ENCODE peak calls at places on chromosomes 4 and X, in nine cellular contexts. V is IMR-90, I is ovary, H is uterus, S is heart left ventricle, K is tibial nerve, B is H1, D is adrenal gland, F is breast epithelium. Q is an unnamed sample.

GRCh38 chr4:122666527-122667245 is 45.8 kb upstream of the IL21 start:
- DNase-seq in V (peak), B (no peak), K (no peak), S (no peak), H (no peak), I (no peak), F (no peak), D (no peak), Q (no peak)

GRCh38 chrX:153782324-153782723 is 1.5 kb downstream of the SRPK3 start:
- DNase-seq in D (no peak), F (no peak), S (no peak), I (no peak), V (no peak), B (no peak), K (no peak), H (no peak), Q (peak)

GRCh38 chrX:10971176-10971575 is 140.0 kb upstream of the HCCS start:
- DNase-seq in F (no peak), S (no peak), K (no peak), H (no peak), D (no peak), B (no peak), I (no peak), V (no peak), Q (no peak)

GRCh38 chr4:98747659-98748091 is 89.3 kb upstream of the TSPAN5 start:
- DNase-seq in K (no peak), H (no peak), V (no peak), D (no peak), S (no peak), I (no peak), F (no peak), B (no peak), Q (no peak)

GRCh38 chrX:130171446-130172126 is at the start of gene RAB33A:
- DNase-seq in H (no peak), V (no peak), S (peak), F (no peak), I (peak), B (peak), D (peak), K (no peak), Q (peak)

GRCh38 chrX:8647176-8647575 is 84.8 kb downstream of the ANOS1 start:
- DNase-seq in B (no peak), K (no peak), F (no peak), I (no peak), V (no peak), D (no peak), H (no peak), S (no peak), Q (peak)

GRCh38 chr4:70575964-70576363 is 16.1 kb upstream of the AMBN start:
- DNase-seq in S (no peak), B (no peak), F (no peak), I (no peak), K (no peak), H (no peak), V (no peak), D (no peak), Q (no peak)

GRCh38 chr4:24897639-24898038 is 15.2 kb downstream of the CCDC149 start:
- DNase-seq in S (no peak), I (no peak), K (no peak), V (no peak), F (no peak), B (no peak), H (no peak), D (no peak), Q (no peak)

GRCh38 chr4:61202100-61202637 is 2.0 kb downstream of the ADGRL3 start:
- DNase-seq in S (no peak), B (peak), I (peak), V (no peak), D (no peak), F (no peak), K (no peak), H (no peak), Q (no peak)

GRCh38 chr4:144969793-144970192 is 128.2 kb downstream of the ANAPC10 start:
- DNase-seq in V (no peak), S (no peak), F (no peak), B (no peak), H (no peak), D (no peak), K (no peak), I (no peak), Q (no peak)

GRCh38 chrX:97060019-97060418 is 176.3 kb downstream of the RPA4 start:
- DNase-seq in H (no peak), F (no peak), I (no peak), V (no peak), K (no peak), S (no peak), D (no peak), B (peak), Q (no peak)

GRCh38 chr4:36394352-36394903 is 113.0 kb downstream of the DTHD1 start:
- DNase-seq in K (no peak), I (no peak), H (no peak), F (no peak), S (no peak), D (no peak), B (no peak), V (no peak), Q (no peak)

GRCh38 chr4:89492476-89493110 is 185.0 kb upstream of the GPRIN3 start:
- DNase-seq in I (no peak), H (no peak), S (no peak), B (no peak), F (no peak), K (no peak), D (no peak), V (peak), Q (no peak)

GRCh38 chrX:27591938-27592337 is 1.8 kb downstream of the DCAF8L2 start:
- DNase-seq in I (no peak), F (no peak), H (no peak), S (no peak), K (no peak), D (no peak), B (no peak), V (no peak), Q (no peak)

GRCh38 chr4:184953971-184954370 is 64.3 kb upstream of the HELT start:
- DNase-seq in B (no peak), H (no peak), S (no peak), V (no peak), K (no peak), F (no peak), I (no peak), D (no peak), Q (no peak)

GRCh38 chr4:182704903-182705302 is 212.3 kb downstream of the DCTD start:
- DNase-seq in V (no peak), K (no peak), H (no peak), B (no peak), S (no peak), I (no peak), D (no peak), F (no peak), Q (no peak)

GRCh38 chr4:164224871-164225270 is 529.1 kb upstream of the SMIM31 start:
- DNase-seq in V (no peak), F (no peak), S (no peak), D (no peak), K (no peak), H (no peak), I (no peak), B (no peak), Q (no peak)

GRCh38 chr4:137648531-137648930 is 116.2 kb upstream of the PCDH18 start:
- DNase-seq in V (no peak), S (no peak), I (no peak), D (no peak), H (no peak), B (no peak), K (no peak), F (no peak), Q (no peak)

GRCh38 chrX:123648028-123648810 is 84.6 kb downstream of the THOC2 start:
- DNase-seq in B (peak), H (no peak), K (no peak), D (no peak), S (no peak), I (no peak), V (peak), F (no peak), Q (no peak)

GRCh38 chrX:19649227-19650009 is 134.1 kb upstream of the MAP3K15 start:
- DNase-seq in V (peak), B (no peak), I (no peak), H (no peak), S (no peak), D (no peak), F (no peak), K (no peak), Q (no peak)

GRCh38 chr4:186733778-186734177 is 10.1 kb upstream of the FAT1 start:
- DNase-seq in B (no peak), I (no peak), D (no peak), S (no peak), V (no peak), K (no peak), H (no peak), F (no peak), Q (no peak)

GRCh38 chrX:22059800-22060199 is 27.7 kb downstream of the PHEX start:
- DNase-seq in I (no peak), D (no peak), H (no peak), V (no peak), K (no peak), S (no peak), B (no peak), F (no peak), Q (no peak)

GRCh38 chrX:19389217-19389616 is 45.5 kb downstream of the PDHA1 start:
- DNase-seq in I (no peak), D (no peak), H (no peak), S (no peak), F (no peak), K (no peak), B (no peak), V (no peak), Q (peak)

GRCh38 chr4:96983830-96984229 is 1143.9 kb downstream of the PDHA2 start:
- DNase-seq in H (no peak), S (no peak), V (no peak), B (no peak), D (no peak), F (no peak), I (no peak), K (no peak), Q (no peak)

GRCh38 chr4:145954924-145955339 is 16.3 kb upstream of the ZNF827 start:
- DNase-seq in S (no peak), I (no peak), D (no peak), H (no peak), B (no peak), K (no peak), F (no peak), V (peak), Q (peak)

GRCh38 chrX:120797201-120797938 is 78.3 kb downstream of the CT47B1 start:
- DNase-seq in K (no peak), F (no peak), H (no peak), B (no peak), V (no peak), S (no peak), I (no peak), D (no peak), Q (no peak)

GRCh38 chr4:74335341-74336019 is 27.2 kb downstream of the EPGN start:
- DNase-seq in D (no peak), K (no peak), V (no peak), B (no peak), S (no peak), H (no peak), I (no peak), F (no peak), Q (no peak)

GRCh38 chr4:94459462-94460161 is 7.9 kb downstream of the PDLIM5 start:
- DNase-seq in H (no peak), I (no peak), K (no peak), D (no peak), F (no peak), V (no peak), S (no peak), B (no peak), Q (no peak)

GRCh38 chr4:2258091-2259035 is 3.5 kb downstream of the MXD4 start:
- DNase-seq in S (peak), V (no peak), I (peak), K (peak), D (peak), H (no peak), F (peak), B (no peak), Q (no peak)

GRCh38 chr4:182207806-182208483 is 35.3 kb upstream of the TENM3 start:
- DNase-seq in B (no peak), F (no peak), I (no peak), V (peak), S (no peak), D (no peak), H (peak), K (no peak), Q (no peak)

GRCh38 chr4:123102897-123103489 is 180.6 kb upstream of the NUDT6 start:
- DNase-seq in V (peak), I (no peak), K (no peak), D (no peak), H (no peak), F (no peak), S (no peak), B (no peak), Q (peak)

GRCh38 chrX:39766085-39766726 is 331.6 kb downstream of the BCOR start:
- DNase-seq in K (no peak), F (no peak), B (no peak), V (no peak), H (no peak), D (no peak), S (no peak), I (no peak), Q (no peak)

GRCh38 chrX:119238557-119238956 is 2.5 kb downstream of the PGRMC1 start:
- DNase-seq in I (no peak), B (no peak), S (no peak), H (no peak), V (peak), K (no peak), D (no peak), F (no peak), Q (no peak)

GRCh38 chr4:124939908-124940307 is 227.4 kb upstream of the ANKRD50 start:
- DNase-seq in S (no peak), I (no peak), B (no peak), H (no peak), V (no peak), K (no peak), D (no peak), F (no peak), Q (no peak)

GRCh38 chr4:61373901-61374611 is 173.9 kb downstream of the ADGRL3 start:
- DNase-seq in I (no peak), B (no peak), H (no peak), D (no peak), F (no peak), K (no peak), V (peak), S (no peak), Q (no peak)

GRCh38 chr4:184039963-184040383 is 134.9 kb downstream of the STOX2 start:
- DNase-seq in S (peak), H (no peak), D (no peak), I (peak), B (peak), V (no peak), F (no peak), K (no peak), Q (peak)

DNA sequence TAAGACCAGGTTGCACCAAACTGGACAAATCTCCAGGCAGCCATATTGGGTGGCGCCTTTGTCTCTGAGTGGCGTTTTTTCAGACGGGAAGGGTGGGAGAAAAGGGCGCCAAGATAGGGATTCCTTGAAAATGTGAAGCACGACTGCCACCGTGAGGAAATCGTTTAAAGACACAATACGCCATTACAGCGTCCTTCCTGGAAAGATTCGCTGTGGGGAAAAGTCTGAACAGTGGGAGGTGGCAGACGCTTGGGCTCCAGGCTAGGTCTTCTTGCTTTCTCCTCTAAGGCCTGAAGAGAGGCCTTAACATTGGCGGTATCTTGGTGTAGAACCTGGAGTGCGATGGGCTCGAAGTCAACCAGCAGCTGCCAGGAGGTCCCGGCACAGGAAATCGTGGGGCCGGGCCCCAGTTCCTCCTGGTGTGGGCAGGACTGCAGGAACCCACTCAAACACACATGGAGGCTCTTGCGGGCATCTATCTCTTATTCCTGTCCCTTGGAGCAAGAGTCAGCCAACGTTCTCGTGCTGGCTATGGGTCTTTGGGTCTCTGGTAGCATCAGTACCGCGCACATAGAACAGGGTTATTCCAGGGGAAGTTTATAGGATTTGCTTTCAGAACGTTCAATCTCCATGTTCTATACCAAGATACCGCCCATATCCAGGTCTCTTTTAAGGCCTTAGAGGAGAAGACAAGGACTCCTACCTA is 208.8 kb downstream of the OR13H1 start:
- DNase-seq in K (no peak), H (peak), F (no peak), D (no peak), I (peak), V (peak), S (no peak), B (no peak), Q (no peak)
- TF ChIP-seq CTCF in K (no peak), H (peak), F (no peak), D (no peak), I (no peak), V (peak), S (peak), B (no peak), Q (no peak)

DNA sequence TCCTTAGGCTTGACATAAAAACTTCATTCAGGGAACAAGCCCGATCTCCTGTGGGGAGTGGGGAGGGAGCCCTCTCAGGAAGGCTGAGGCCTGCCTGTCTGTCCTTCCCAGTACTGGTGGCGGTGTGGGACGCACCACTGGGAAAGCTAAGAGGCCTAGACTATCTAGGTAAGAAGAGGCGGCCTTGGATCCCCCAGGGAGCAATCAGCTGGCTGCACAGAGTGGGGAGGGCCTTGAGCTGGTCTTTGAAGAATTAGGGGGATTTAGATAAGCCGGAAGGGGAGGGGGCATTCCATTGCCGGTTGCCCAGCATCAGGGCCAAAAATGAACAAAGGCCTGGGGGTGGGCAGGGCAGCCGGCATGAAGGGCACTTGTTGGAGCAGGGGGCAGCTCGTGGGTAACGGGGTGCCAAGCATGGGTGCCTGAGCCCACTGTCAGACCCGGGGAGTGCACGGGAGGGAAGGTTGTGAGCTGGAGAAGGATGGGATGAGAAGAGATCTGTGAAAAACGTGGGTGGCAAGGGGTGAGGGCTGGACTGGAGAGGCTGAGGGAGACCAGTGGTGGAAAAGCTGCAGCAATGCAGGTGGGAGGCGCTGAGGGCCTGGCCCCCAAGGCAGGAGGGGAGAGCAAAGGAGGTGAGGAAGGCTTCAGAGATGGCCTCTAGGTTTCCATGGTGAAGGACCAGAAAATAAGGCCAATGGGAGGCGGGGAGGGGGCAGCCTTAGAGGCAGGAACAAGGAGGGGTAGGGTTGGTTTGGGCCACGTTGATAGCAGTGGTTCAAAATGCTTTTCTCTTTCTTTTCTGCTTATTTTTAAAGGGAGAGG is 8.5 kb downstream of the KLF3 start:
- DNase-seq in S (peak), I (peak), H (no peak), D (no peak), V (no peak), K (no peak), B (no peak), F (no peak), Q (no peak)
- TF ChIP-seq POLR2A in S (no peak), I (no peak), H (no peak), D (peak), V (no peak), K (no peak), B (no peak), F (no peak), Q (no peak)

GRCh38 chr4:119955256-119955655 is 111.4 kb downstream of the MAD2L1 start:
- DNase-seq in S (no peak), F (no peak), K (no peak), I (no peak), B (no peak), H (no peak), D (no peak), V (peak), Q (no peak)
- TF ChIP-seq CTCF in S (no peak), F (no peak), K (no peak), I (no peak), B (no peak), H (no peak), D (no peak), V (no peak), Q (no peak)

GRCh38 chr4:986949-987688 is at the start of gene IDUA:
- DNase-seq in H (peak), K (peak), D (peak), F (peak), S (peak), V (peak), I (peak), B (peak), Q (peak)
- TF ChIP-seq POLR2A in H (no peak), K (no peak), D (peak), F (no peak), S (no peak), V (peak), I (no peak), B (no peak), Q (no peak)